ENCODE peak calls at places on chromosomes 1 and 21, in eight cellular contexts. Q is fibroblast of pulmonary artery; N is CD4-positive, alpha-beta T cell; A is neural progenitor cell; E is foreskin fibroblast; O is esophagus squamous epithelium; X is AG09319; D is nephron progenitor cell. Y is an unnamed sample.

GRCh38 chr1:225201447-225201846 is 226.4 kb downstream of the LBR start:
- DNase-seq in A (no peak), N (no peak), D (no peak), Q (no peak), E (no peak), X (no peak), O (no peak), Y (no peak)

GRCh38 chr1:15668089-15668754 is 15.9 kb upstream of the PLEKHM2 start:
- DNase-seq in X (no peak), A (no peak), Q (peak), E (no peak), O (no peak), D (no peak), N (no peak), Y (no peak)

GRCh38 chr1:23394664-23395063 is 25.0 kb upstream of the ZNF436 start:
- DNase-seq in O (no peak), N (no peak), X (peak), E (peak), A (peak), Q (peak), D (no peak), Y (no peak)

GRCh38 chr1:18895317-18895716 is 7.0 kb downstream of the ALDH4A1 start:
- DNase-seq in D (no peak), A (no peak), X (no peak), N (no peak), Q (no peak), O (no peak), E (no peak), Y (no peak)

GRCh38 chr1:85387781-85388180 is 77.2 kb downstream of the DDAH1 start:
- DNase-seq in A (no peak), D (no peak), E (no peak), O (no peak), Q (no peak), N (no peak), X (no peak), Y (no peak)

GRCh38 chr1:81681570-81681969 is 119.2 kb upstream of the ADGRL2 start:
- DNase-seq in Q (peak), A (no peak), X (no peak), N (no peak), E (peak), D (no peak), O (no peak), Y (no peak)

GRCh38 chr21:33189845-33190244 is 39.9 kb upstream of the IFNAR2 start:
- DNase-seq in A (no peak), Q (no peak), X (no peak), O (no peak), E (no peak), N (no peak), D (no peak), Y (no peak)

GRCh38 chr1:180252638-180253536 is 22.8 kb downstream of the LHX4 start:
- DNase-seq in O (peak), N (peak), Q (peak), X (no peak), A (peak), D (peak), E (no peak), Y (peak)

GRCh38 chr1:79852004-79852403 is 845.5 kb upstream of the ADGRL4 start:
- DNase-seq in O (no peak), D (no peak), Q (no peak), A (peak), X (no peak), N (no peak), E (no peak), Y (no peak)

GRCh38 chr1:174974711-174975111 is 25.0 kb upstream of the CACYBP start:
- DNase-seq in X (no peak), N (no peak), E (no peak), Q (no peak), D (no peak), O (no peak), A (no peak), Y (no peak)

GRCh38 chr1:213008564-213008963 is 7.1 kb downstream of the ANGEL2 start:
- DNase-seq in D (no peak), Q (no peak), E (no peak), A (no peak), N (no peak), O (no peak), X (no peak), Y (no peak)

GRCh38 chr1:171252482-171252881 is 4.2 kb downstream of the FMO1 start:
- DNase-seq in N (no peak), E (no peak), D (no peak), O (no peak), Q (no peak), A (peak), X (no peak), Y (no peak)

GRCh38 chr1:41340655-41341364 is 20.4 kb upstream of the FOXO6 start:
- DNase-seq in N (no peak), D (no peak), A (no peak), X (no peak), Q (no peak), O (no peak), E (no peak), Y (no peak)
- TF ChIP-seq CTCF in N (no peak), D (no peak), A (no peak), X (no peak), Q (no peak), O (no peak), E (no peak), Y (no peak)

GRCh38 chr1:163412216-163412615 is 90.5 kb downstream of the NUF2 start:
- DNase-seq in A (no peak), Q (no peak), O (no peak), N (no peak), D (no peak), X (no peak), E (no peak), Y (no peak)
- TF ChIP-seq CTCF in A (peak), Q (no peak), O (no peak), N (no peak), D (no peak), X (no peak), E (no peak), Y (no peak)

GRCh38 chr1:226584164-226584563 is 35.6 kb downstream of the STUM start:
- DNase-seq in D (no peak), E (no peak), Q (no peak), N (no peak), X (no peak), O (no peak), A (no peak), Y (no peak)

GRCh38 chr1:226586650-226587443 is 38.3 kb downstream of the STUM start:
- DNase-seq in X (no peak), D (no peak), A (no peak), E (no peak), N (no peak), O (no peak), Q (no peak), Y (no peak)

GRCh38 chr1:226588484-226588883 is 39.9 kb downstream of the STUM start:
- DNase-seq in O (no peak), E (no peak), D (no peak), Q (peak), X (no peak), A (no peak), N (no peak), Y (no peak)

GRCh38 chr1:226589008-226589733 is 40.6 kb downstream of the STUM start:
- DNase-seq in D (no peak), Q (peak), A (no peak), O (no peak), N (no peak), X (no peak), E (no peak), Y (no peak)

GRCh38 chr1:226586116-226586515 is 37.6 kb downstream of the STUM start:
- DNase-seq in A (no peak), N (no peak), O (no peak), X (no peak), D (no peak), Q (no peak), E (no peak), Y (no peak)
- TF ChIP-seq CTCF in A (no peak), N (no peak), O (no peak), X (no peak), D (no peak), Q (no peak), E (no peak), Y (no peak)

GRCh38 chr1:27489973-27490741 is at the start of gene WASF2:
- DNase-seq in N (peak), X (peak), O (peak), Q (peak), D (peak), E (peak), A (peak), Y (peak)
- TF ChIP-seq CTCF in N (no peak), X (no peak), O (no peak), Q (no peak), D (no peak), E (no peak), A (no peak), Y (no peak)

DNA sequence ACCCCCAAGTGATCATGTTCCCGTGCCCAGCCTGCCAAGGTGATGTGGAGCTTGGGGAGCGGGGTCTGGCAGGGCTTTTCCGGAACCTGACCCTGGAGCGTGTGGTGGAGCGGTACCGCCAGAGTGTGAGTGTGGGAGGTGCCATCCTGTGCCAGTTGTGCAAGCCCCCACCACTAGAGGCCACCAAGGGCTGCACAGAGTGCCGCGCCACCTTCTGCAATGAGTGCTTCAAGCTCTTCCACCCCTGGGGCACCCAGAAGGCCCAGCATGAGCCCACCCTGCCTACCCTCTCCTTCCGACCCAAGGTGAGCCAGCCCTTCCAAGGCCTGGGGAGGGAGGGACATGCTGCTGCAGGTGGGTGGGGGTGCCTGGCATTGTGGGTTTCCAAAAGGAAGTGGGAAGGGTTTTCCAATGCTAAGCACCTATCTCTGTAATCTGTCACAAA is 2.3 kb downstream of the TRIM46 start:
- DNase-seq in D (no peak), N (no peak), X (no peak), A (no peak), Q (no peak), E (no peak), O (no peak), Y (no peak)
- TF ChIP-seq CTCF in D (no peak), N (no peak), X (no peak), A (no peak), Q (no peak), E (no peak), O (no peak), Y (no peak)

GRCh38 chr1:185998391-185998790 is 264.2 kb downstream of the HMCN1 start:
- DNase-seq in O (no peak), D (no peak), E (no peak), Q (no peak), A (peak), X (no peak), N (no peak), Y (no peak)
- TF ChIP-seq CTCF in O (no peak), D (no peak), E (no peak), Q (no peak), A (no peak), X (no peak), N (no peak), Y (no peak)

Y was measured in HFF-Myc.